ENCODE peak calls at places on chromosomes 1 and 21, in seven cellular contexts. One of them, this sample, is unnamed.

GRCh38 chr1:175823401-175823800 is 80.0 kb upstream of the TNR start:
- DNase-seq in NCI-H446 treated with DMSO at 0.1 percent for 48 hours: no peak
- DNase-seq in substantia nigra: no peak
- DNase-seq in MG63: no peak
- DNase-seq in NCI-H2081: no peak
- DNase-seq in activated CD4-positive, alpha-beta T cell treated with anti-CD3 and anti-CD28 coated beads, Interleukin-2, amount 10 ng/mL, durations not matched to agents 7 days and 5 days: no peak
- DNase-seq in heart left ventricle: no peak
- DNase-seq in this sample: no peak

GRCh38 chr1:65505547-65506325 is 85.3 kb downstream of the LEPR start:
- DNase-seq in NCI-H446 treated with DMSO at 0.1 percent for 48 hours: no peak
- DNase-seq in substantia nigra: no peak
- DNase-seq in MG63: no peak
- DNase-seq in NCI-H2081: no peak
- DNase-seq in activated CD4-positive, alpha-beta T cell treated with anti-CD3 and anti-CD28 coated beads, Interleukin-2, amount 10 ng/mL, durations not matched to agents 7 days and 5 days: no peak
- DNase-seq in heart left ventricle: no peak
- DNase-seq in this sample: no peak

GRCh38 chr1:231921951-231922350 is 295.4 kb downstream of the DISC1 start:
- DNase-seq in NCI-H446 treated with DMSO at 0.1 percent for 48 hours: no peak
- DNase-seq in substantia nigra: no peak
- DNase-seq in MG63: no peak
- DNase-seq in NCI-H2081: no peak
- DNase-seq in activated CD4-positive, alpha-beta T cell treated with anti-CD3 and anti-CD28 coated beads, Interleukin-2, amount 10 ng/mL, durations not matched to agents 7 days and 5 days: no peak
- DNase-seq in heart left ventricle: no peak
- DNase-seq in this sample: no peak

GRCh38 chr1:153677718-153678518 is 570 bp upstream of the NPR1 start:
- DNase-seq in NCI-H446 treated with DMSO at 0.1 percent for 48 hours: peak; percentile 14
- DNase-seq in substantia nigra: peak; percentile 41
- DNase-seq in MG63: peak; percentile 40
- DNase-seq in NCI-H2081: peak; percentile 64
- DNase-seq in activated CD4-positive, alpha-beta T cell treated with anti-CD3 and anti-CD28 coated beads, Interleukin-2, amount 10 ng/mL, durations not matched to agents 7 days and 5 days: peak; percentile 53
- DNase-seq in heart left ventricle: peak; percentile 50
- DNase-seq in this sample: peak; percentile 67

GRCh38 chr1:232950919-232951579 is 638 bp downstream of the NTPCR start:
- DNase-seq in NCI-H446 treated with DMSO at 0.1 percent for 48 hours: no peak
- DNase-seq in substantia nigra: peak; percentile 22
- DNase-seq in MG63: no peak
- DNase-seq in NCI-H2081: peak; percentile 22
- DNase-seq in activated CD4-positive, alpha-beta T cell treated with anti-CD3 and anti-CD28 coated beads, Interleukin-2, amount 10 ng/mL, durations not matched to agents 7 days and 5 days: peak; percentile 34
- DNase-seq in heart left ventricle: no peak
- DNase-seq in this sample: no peak

GRCh38 chr1:246503341-246503740 is 3.7 kb downstream of the SMYD3 start:
- DNase-seq in NCI-H446 treated with DMSO at 0.1 percent for 48 hours: no peak
- DNase-seq in substantia nigra: no peak
- DNase-seq in MG63: no peak
- DNase-seq in NCI-H2081: peak; percentile 7
- DNase-seq in activated CD4-positive, alpha-beta T cell treated with anti-CD3 and anti-CD28 coated beads, Interleukin-2, amount 10 ng/mL, durations not matched to agents 7 days and 5 days: no peak
- DNase-seq in heart left ventricle: no peak
- DNase-seq in this sample: no peak

GRCh38 chr1:192809286-192810252 is 730 bp downstream of the RGS2 start:
- DNase-seq in NCI-H446 treated with DMSO at 0.1 percent for 48 hours: peak; percentile 44
- DNase-seq in substantia nigra: peak; percentile 55
- DNase-seq in MG63: peak; percentile 49
- DNase-seq in NCI-H2081: peak; percentile 72
- DNase-seq in activated CD4-positive, alpha-beta T cell treated with anti-CD3 and anti-CD28 coated beads, Interleukin-2, amount 10 ng/mL, durations not matched to agents 7 days and 5 days: peak; percentile 67
- DNase-seq in heart left ventricle: peak; percentile 28
- DNase-seq in this sample: peak; percentile 46

GRCh38 chr1:6420594-6421042 is 899 bp upstream of the HES2 start:
- DNase-seq in NCI-H446 treated with DMSO at 0.1 percent for 48 hours: no peak
- DNase-seq in substantia nigra: no peak
- DNase-seq in MG63: no peak
- DNase-seq in NCI-H2081: no peak
- DNase-seq in activated CD4-positive, alpha-beta T cell treated with anti-CD3 and anti-CD28 coated beads, Interleukin-2, amount 10 ng/mL, durations not matched to agents 7 days and 5 days: no peak
- DNase-seq in heart left ventricle: no peak
- DNase-seq in this sample: no peak

GRCh38 chr1:67479146-67479891 is 49.1 kb upstream of the SERBP1 start:
- DNase-seq in NCI-H446 treated with DMSO at 0.1 percent for 48 hours: no peak
- DNase-seq in substantia nigra: no peak
- DNase-seq in MG63: peak; percentile 34
- DNase-seq in NCI-H2081: no peak
- DNase-seq in activated CD4-positive, alpha-beta T cell treated with anti-CD3 and anti-CD28 coated beads, Interleukin-2, amount 10 ng/mL, durations not matched to agents 7 days and 5 days: no peak
- DNase-seq in heart left ventricle: peak; percentile 38
- DNase-seq in this sample: no peak

GRCh38 chr21:23016617-23017016 is 2018.4 kb downstream of the NCAM2 start:
- DNase-seq in NCI-H446 treated with DMSO at 0.1 percent for 48 hours: peak; percentile 25
- DNase-seq in substantia nigra: peak; percentile 7
- DNase-seq in MG63: peak; percentile 6
- DNase-seq in NCI-H2081: peak; percentile 11
- DNase-seq in activated CD4-positive, alpha-beta T cell treated with anti-CD3 and anti-CD28 coated beads, Interleukin-2, amount 10 ng/mL, durations not matched to agents 7 days and 5 days: no peak
- DNase-seq in heart left ventricle: no peak
- DNase-seq in this sample: peak; percentile 74

GRCh38 chr1:206556748-206557635 is 49.7 kb downstream of the RASSF5 start:
- DNase-seq in NCI-H446 treated with DMSO at 0.1 percent for 48 hours: no peak
- DNase-seq in substantia nigra: peak; percentile 77
- DNase-seq in MG63: peak; percentile 67
- DNase-seq in NCI-H2081: peak; percentile 78
- DNase-seq in activated CD4-positive, alpha-beta T cell treated with anti-CD3 and anti-CD28 coated beads, Interleukin-2, amount 10 ng/mL, durations not matched to agents 7 days and 5 days: peak; percentile 92
- DNase-seq in heart left ventricle: peak; percentile 86
- DNase-seq in this sample: peak; percentile 20

GRCh38 chr1:229762891-229763290 is 136.8 kb downstream of the URB2 start:
- DNase-seq in NCI-H446 treated with DMSO at 0.1 percent for 48 hours: no peak
- DNase-seq in substantia nigra: no peak
- DNase-seq in MG63: no peak
- DNase-seq in NCI-H2081: no peak
- DNase-seq in activated CD4-positive, alpha-beta T cell treated with anti-CD3 and anti-CD28 coated beads, Interleukin-2, amount 10 ng/mL, durations not matched to agents 7 days and 5 days: no peak
- DNase-seq in heart left ventricle: no peak
- DNase-seq in this sample: no peak

GRCh38 chr1:112866151-112866550 is 89.8 kb downstream of the SLC16A1 start:
- DNase-seq in NCI-H446 treated with DMSO at 0.1 percent for 48 hours: no peak
- DNase-seq in substantia nigra: no peak
- DNase-seq in MG63: peak; percentile 27
- DNase-seq in NCI-H2081: no peak
- DNase-seq in activated CD4-positive, alpha-beta T cell treated with anti-CD3 and anti-CD28 coated beads, Interleukin-2, amount 10 ng/mL, durations not matched to agents 7 days and 5 days: no peak
- DNase-seq in heart left ventricle: no peak
- DNase-seq in this sample: no peak

GRCh38 chr1:154502742-154503111 is 515 bp upstream of the SHE start:
- DNase-seq in NCI-H446 treated with DMSO at 0.1 percent for 48 hours: no peak
- DNase-seq in substantia nigra: no peak
- DNase-seq in MG63: no peak
- DNase-seq in NCI-H2081: no peak
- DNase-seq in activated CD4-positive, alpha-beta T cell treated with anti-CD3 and anti-CD28 coated beads, Interleukin-2, amount 10 ng/mL, durations not matched to agents 7 days and 5 days: no peak
- DNase-seq in heart left ventricle: no peak
- DNase-seq in this sample: no peak

GRCh38 chr1:154697710-154698109 is 89.7 kb upstream of the ADAR start:
- DNase-seq in NCI-H446 treated with DMSO at 0.1 percent for 48 hours: no peak
- DNase-seq in substantia nigra: no peak
- DNase-seq in MG63: no peak
- DNase-seq in NCI-H2081: no peak
- DNase-seq in activated CD4-positive, alpha-beta T cell treated with anti-CD3 and anti-CD28 coated beads, Interleukin-2, amount 10 ng/mL, durations not matched to agents 7 days and 5 days: no peak
- DNase-seq in heart left ventricle: no peak
- DNase-seq in this sample: no peak

GRCh38 chr1:37240897-37241296 is 206.6 kb upstream of the GRIK3 start:
- DNase-seq in NCI-H446 treated with DMSO at 0.1 percent for 48 hours: peak; percentile 83
- DNase-seq in substantia nigra: no peak
- DNase-seq in MG63: no peak
- DNase-seq in NCI-H2081: peak; percentile 97
- DNase-seq in activated CD4-positive, alpha-beta T cell treated with anti-CD3 and anti-CD28 coated beads, Interleukin-2, amount 10 ng/mL, durations not matched to agents 7 days and 5 days: no peak
- DNase-seq in heart left ventricle: no peak
- DNase-seq in this sample: peak; percentile 63